ENCODE peak calls at places on chromosomes 2 and 18, in ten cellular contexts. O is AG10803, M is brain microvascular endothelial cell, X is A549, R is GM06990, B is suprapubic skin, Z is astrocyte of the spinal cord, N is stomach, Q is upper lobe of right lung, S is AG04449. P is an unnamed sample.

GRCh38 chr2:231673348-231673770 is 35.0 kb upstream of the PTMA start:
- DNase-seq in O (peak), M (no peak), X (peak), R (no peak), B (no peak), Z (peak), N (peak), Q (peak), S (no peak), P (no peak)

GRCh38 chr2:136049991-136050573 is 64.7 kb upstream of the DARS1 start:
- DNase-seq in O (no peak), M (no peak), X (no peak), R (no peak), B (no peak), Z (no peak), N (no peak), Q (no peak), S (no peak), P (no peak)

GRCh38 chr2:129281761-129282160 is 697.7 kb upstream of the RAB6C start:
- DNase-seq in O (no peak), M (no peak), X (no peak), R (no peak), B (no peak), Z (no peak), N (no peak), Q (no peak), S (no peak), P (no peak)

GRCh38 chr2:44894058-44894457 is 47.4 kb upstream of the SIX3 start:
- DNase-seq in O (no peak), M (no peak), X (no peak), R (peak), B (no peak), Z (no peak), N (no peak), Q (no peak), S (no peak), P (no peak)

GRCh38 chr2:200615247-200615646 is 29.4 kb downstream of the AOX1 start:
- DNase-seq in O (peak), M (peak), X (peak), R (no peak), B (no peak), Z (peak), N (no peak), Q (no peak), S (no peak), P (peak)

GRCh38 chr2:43293744-43294695 is 67.6 kb upstream of the ZFP36L2 start:
- DNase-seq in O (peak), M (peak), X (peak), R (peak), B (no peak), Z (peak), N (no peak), Q (no peak), S (peak), P (peak)

GRCh38 chr2:106975641-106976040 is 89.7 kb upstream of the ST6GAL2 start:
- DNase-seq in O (peak), M (no peak), X (no peak), R (no peak), B (no peak), Z (no peak), N (no peak), Q (no peak), S (no peak), P (no peak)

GRCh38 chr18:26482567-26482966 is 65.8 kb downstream of the KCTD1 start:
- DNase-seq in O (no peak), M (no peak), X (peak), R (no peak), B (no peak), Z (no peak), N (no peak), Q (no peak), S (no peak), P (peak)

GRCh38 chr2:164903944-164904343 is 51.4 kb downstream of the SLC38A11 start:
- DNase-seq in O (no peak), M (no peak), X (no peak), R (no peak), B (no peak), Z (peak), N (peak), Q (no peak), S (no peak), P (no peak)

GRCh38 chr2:86239745-86240144 is 40.5 kb downstream of the MRPL35 start:
- DNase-seq in O (no peak), M (no peak), X (no peak), R (no peak), B (no peak), Z (no peak), N (no peak), Q (no peak), S (no peak), P (no peak)

GRCh38 chr2:71948781-71949536 is 198.7 kb downstream of the CYP26B1 start:
- DNase-seq in O (peak), M (peak), X (no peak), R (no peak), B (no peak), Z (no peak), N (no peak), Q (peak), S (no peak), P (peak)

GRCh38 chr2:226798422-226799210 is 1.0 kb downstream of the IRS1 start:
- DNase-seq in O (peak), M (peak), X (peak), R (peak), B (peak), Z (peak), N (peak), Q (peak), S (no peak), P (peak)

GRCh38 chr2:105179469-105180372 is 61.8 kb upstream of the GPR45 start:
- DNase-seq in O (peak), M (peak), X (peak), R (no peak), B (no peak), Z (peak), N (peak), Q (no peak), S (no peak), P (peak)

GRCh38 chr2:181305151-181306123 is 151.7 kb upstream of the ITGA4 start:
- DNase-seq in O (peak), M (peak), X (no peak), R (peak), B (no peak), Z (no peak), N (no peak), Q (no peak), S (no peak), P (peak)

GRCh38 chr2:37267685-37268084 is 36.2 kb downstream of the NDUFAF7 start:
- DNase-seq in O (no peak), M (no peak), X (no peak), R (no peak), B (no peak), Z (no peak), N (no peak), Q (no peak), S (no peak), P (no peak)

GRCh38 chr2:37262510-37262909 is 31.1 kb downstream of the NDUFAF7 start:
- DNase-seq in O (no peak), M (no peak), X (no peak), R (no peak), B (no peak), Z (no peak), N (no peak), Q (no peak), S (no peak), P (no peak)

GRCh38 chr2:37268111-37268510 is 36.7 kb downstream of the NDUFAF7 start:
- DNase-seq in O (peak), M (no peak), X (no peak), R (no peak), B (no peak), Z (no peak), N (no peak), Q (no peak), S (no peak), P (no peak)

GRCh38 chr2:37263839-37264238 is 32.4 kb downstream of the NDUFAF7 start:
- DNase-seq in O (no peak), M (no peak), X (no peak), R (no peak), B (no peak), Z (no peak), N (no peak), Q (no peak), S (no peak), P (no peak)
- H3K4me3 ChIP-seq in O (no peak), M (no peak), X (no peak), R (no peak), B (no peak), Z (no peak), N (no peak), Q (no peak), S (no peak), P (no peak)

GRCh38 chr2:134379293-134379692 is 125.4 kb downstream of the MGAT5 start:
- DNase-seq in O (no peak), M (no peak), X (no peak), R (no peak), B (no peak), Z (no peak), N (no peak), Q (no peak), S (no peak), P (peak)

GRCh38 chr2:134377730-134378129 is 123.9 kb downstream of the MGAT5 start:
- DNase-seq in O (no peak), M (no peak), X (no peak), R (no peak), B (no peak), Z (no peak), N (no peak), Q (no peak), S (no peak), P (no peak)

GRCh38 chr2:134372611-134373131 is 118.8 kb downstream of the MGAT5 start:
- DNase-seq in O (peak), M (peak), X (no peak), R (no peak), B (no peak), Z (peak), N (no peak), Q (no peak), S (no peak), P (peak)

GRCh38 chr2:134379722-134380121 is 125.8 kb downstream of the MGAT5 start:
- DNase-seq in O (no peak), M (no peak), X (no peak), R (no peak), B (no peak), Z (no peak), N (no peak), Q (no peak), S (no peak), P (no peak)

DNA sequence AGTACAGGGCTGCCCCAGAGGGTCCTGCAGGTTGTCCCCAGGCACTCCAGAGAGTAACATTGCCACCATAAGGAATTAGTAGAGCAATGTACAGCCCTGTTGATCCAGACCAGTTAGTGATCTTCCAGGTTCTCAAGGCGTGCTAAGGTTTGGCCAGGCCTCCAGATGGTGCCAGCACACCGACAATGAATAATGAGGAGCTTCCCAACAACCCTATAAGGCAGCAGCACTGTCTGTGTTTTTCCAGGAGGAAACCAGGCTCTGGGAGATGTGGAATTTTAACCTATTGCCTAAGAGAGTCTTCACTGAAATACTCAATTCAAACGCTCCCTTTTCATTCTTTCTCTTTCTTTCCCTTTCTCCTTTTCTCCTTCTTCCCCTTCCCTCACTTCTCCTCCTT is 122.1 kb downstream of the MGAT5 start:
- DNase-seq in O (peak), M (peak), X (peak), R (no peak), B (no peak), Z (peak), N (no peak), Q (no peak), S (no peak), P (peak)
- TF ChIP-seq CTCF in O (peak), M (peak), X (no peak), R (no peak), B (peak), Z (peak), N (peak), Q (peak), S (peak), P (peak)

GRCh38 chr2:62229082-62229620 is 33.2 kb downstream of the B3GNT2 start:
- DNase-seq in O (no peak), M (no peak), X (no peak), R (no peak), B (no peak), Z (no peak), N (no peak), Q (no peak), S (no peak), P (no peak)
- H3K4me3 ChIP-seq in O (no peak), M (no peak), X (no peak), R (no peak), B (no peak), Z (no peak), N (no peak), Q (no peak), S (no peak), P (no peak)

GRCh38 chr2:1887915-1888314 is 143.6 kb upstream of the PXDN start:
- DNase-seq in O (peak), M (no peak), X (peak), R (no peak), B (no peak), Z (no peak), N (no peak), Q (no peak), S (no peak), P (no peak)
- TF ChIP-seq CTCF in O (peak), M (peak), X (peak), R (no peak), B (no peak), Z (peak), N (no peak), Q (no peak), S (peak), P (no peak)

GRCh38 chr2:38075436-38076249 is at the start of gene CYP1B1:
- DNase-seq in O (peak), M (no peak), X (no peak), R (no peak), B (peak), Z (no peak), N (no peak), Q (peak), S (no peak), P (no peak)
- H3K4me3 ChIP-seq in O (peak), M (peak), X (peak), R (peak), B (peak), Z (peak), N (peak), Q (peak), S (peak), P (peak)

GRCh38 chr18:64116806-64117205 is 32.1 kb downstream of the LINC00305 start:
- DNase-seq in O (no peak), M (no peak), X (no peak), R (no peak), B (no peak), Z (no peak), N (no peak), Q (no peak), S (no peak), P (no peak)

GRCh38 chr18:64115906-64116305 is 33.0 kb downstream of the LINC00305 start:
- DNase-seq in O (no peak), M (no peak), X (no peak), R (no peak), B (no peak), Z (no peak), N (no peak), Q (no peak), S (no peak), P (peak)

GRCh38 chr18:64119916-64120315 is 29.0 kb downstream of the LINC00305 start:
- DNase-seq in O (no peak), M (no peak), X (peak), R (no peak), B (no peak), Z (peak), N (no peak), Q (no peak), S (no peak), P (no peak)
- TF ChIP-seq CTCF in O (no peak), M (no peak), X (peak), R (peak), B (no peak), Z (peak), N (no peak), Q (peak), S (no peak), P (no peak)

GRCh38 chr2:69646714-69647113 is 3.2 kb upstream of the AAK1 start:
- DNase-seq in O (no peak), M (no peak), X (no peak), R (no peak), B (no peak), Z (no peak), N (no peak), Q (no peak), S (no peak), P (no peak)
- H3K4me3 ChIP-seq in O (no peak), M (no peak), X (no peak), R (no peak), B (no peak), Z (no peak), N (no peak), Q (no peak), S (no peak), P (no peak)

GRCh38 chr18:7023581-7023980 is 94.0 kb downstream of the LAMA1 start:
- DNase-seq in O (no peak), M (no peak), X (no peak), R (no peak), B (no peak), Z (no peak), N (no peak), Q (no peak), S (no peak), P (no peak)

GRCh38 chr18:7021994-7022840 is 95.4 kb downstream of the LAMA1 start:
- DNase-seq in O (peak), M (peak), X (peak), R (no peak), B (no peak), Z (peak), N (peak), Q (no peak), S (no peak), P (peak)

GRCh38 chr18:7025194-7025593 is 92.4 kb downstream of the LAMA1 start:
- DNase-seq in O (no peak), M (no peak), X (no peak), R (no peak), B (no peak), Z (no peak), N (no peak), Q (no peak), S (no peak), P (no peak)

GRCh38 chr18:7017013-7017412 is 100.6 kb downstream of the LAMA1 start:
- DNase-seq in O (no peak), M (no peak), X (no peak), R (no peak), B (no peak), Z (no peak), N (no peak), Q (no peak), S (no peak), P (no peak)

DNA sequence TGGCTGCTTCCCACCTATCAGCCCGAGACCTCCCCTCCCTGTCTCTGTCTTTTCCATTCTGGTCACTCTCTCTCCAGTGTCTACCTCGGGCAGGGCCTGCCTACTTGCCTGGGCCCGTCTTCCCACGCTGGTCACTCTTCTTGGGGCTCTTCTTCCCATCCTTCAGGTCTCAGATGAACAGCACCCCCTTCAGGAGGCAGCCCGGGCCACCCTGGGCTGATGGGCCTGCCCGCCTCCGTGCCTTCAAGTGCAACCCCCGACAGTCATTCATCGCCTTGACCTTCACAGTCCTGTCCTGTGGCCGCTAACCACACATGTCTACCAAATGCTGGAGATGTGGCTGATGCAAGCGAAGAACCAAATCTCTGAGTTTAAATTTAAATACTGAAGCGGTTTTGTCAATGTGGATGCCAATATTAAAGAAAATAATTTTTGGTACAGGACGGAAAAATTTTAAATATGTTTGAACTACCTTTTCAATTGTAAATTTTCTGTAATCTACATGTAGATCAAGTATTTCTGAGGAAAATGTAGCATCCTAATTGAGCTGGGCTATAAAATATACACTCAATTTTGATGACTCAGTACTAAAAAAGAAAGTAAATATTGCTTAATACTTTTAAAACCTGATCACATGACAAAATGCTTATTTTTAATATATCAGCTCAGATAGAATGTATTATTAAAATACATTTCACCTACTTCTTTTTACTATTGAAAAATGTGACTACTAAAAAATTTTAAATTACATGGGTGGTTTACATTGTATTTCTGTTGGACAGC is 96.4 kb downstream of the LAMA1 start:
- DNase-seq in O (no peak), M (no peak), X (no peak), R (no peak), B (no peak), Z (no peak), N (no peak), Q (no peak), S (no peak), P (no peak)
- TF ChIP-seq CTCF in O (no peak), M (no peak), X (no peak), R (no peak), B (no peak), Z (no peak), N (no peak), Q (no peak), S (no peak), P (no peak)

P was measured in foreskin fibroblast.